ENCODE peak calls at places on chromosomes 11 and 22, in ten cellular contexts. F is PC-9; W is OCI-LY7; Y is cardiac muscle cell; A is astrocyte of the cerebellum; G is A549; L is breast epithelium; H is HFF-Myc; M is transverse colon; B is CD8-positive, alpha-beta T cell. T is an unnamed sample.
A peak's percentile ranks its signal among the peaks of the same experiment; 100 is the strongest.

GRCh38 chr11:116835042-116835772 is 2.2 kb downstream of the APOA1 start:
- DNase-seq in Y (no peak), L (no peak), B (no peak), G (no peak), M (no peak), A (no peak), F (no peak), W (peak; percentile 27), H (no peak), T (no peak)

GRCh38 chr11:6320411-6321207 is at the start of gene CAVIN3:
- DNase-seq in H (no peak), F (no peak), G (peak; percentile 51), B (no peak), W (no peak), A (peak; percentile 34), L (peak; percentile 69), M (peak; percentile 59), Y (peak; percentile 89), T (peak; percentile 91)

GRCh38 chr11:47858169-47858543 is 10.0 kb upstream of the NUP160 start:
- DNase-seq in Y (peak; percentile 59), F (no peak), W (no peak), H (peak; percentile 60), A (peak; percentile 18), G (peak; percentile 97), B (no peak), M (no peak), L (no peak), T (peak; percentile 64)

GRCh38 chr11:106012744-106013143 is 9.3 kb downstream of the MSANTD4 start:
- DNase-seq in Y (peak; percentile 76), W (no peak), M (no peak), H (peak; percentile 20), A (peak; percentile 62), B (no peak), L (no peak), F (no peak), G (no peak), T (peak; percentile 62)

GRCh38 chr11:34206598-34207300 is 101.3 kb downstream of the NAT10 start:
- DNase-seq in F (no peak), M (no peak), L (no peak), B (no peak), G (no peak), A (no peak), Y (no peak), H (no peak), W (no peak), T (no peak)

GRCh38 chr11:128727811-128728431 is 34.0 kb downstream of the FLI1 start:
- DNase-seq in W (no peak), Y (no peak), A (no peak), G (no peak), L (no peak), B (no peak), M (no peak), F (no peak), H (no peak), T (no peak)

GRCh38 chr11:87430821-87431220 is 393.1 kb downstream of the TMEM135 start:
- DNase-seq in A (no peak), Y (no peak), B (no peak), L (no peak), F (peak; percentile 21), W (no peak), G (no peak), H (no peak), M (no peak), T (no peak)

GRCh38 chr11:110812334-110812733 is 100.1 kb upstream of the ARHGAP20 start:
- DNase-seq in F (peak; percentile 4), M (no peak), Y (no peak), H (no peak), G (no peak), B (no peak), L (no peak), A (no peak), W (no peak), T (no peak)

GRCh38 chr22:28381427-28382167 is 298.0 kb downstream of the TTC28 start:
- DNase-seq in L (no peak), G (no peak), B (no peak), F (no peak), A (no peak), H (peak; percentile 32), M (no peak), W (no peak), Y (peak; percentile 11), T (peak; percentile 17)

GRCh38 chr11:72613977-72614376 is 60.2 kb downstream of the PDE2A start:
- DNase-seq in G (no peak), H (no peak), F (no peak), L (no peak), Y (no peak), W (peak; percentile 74), M (peak; percentile 34), B (no peak), A (no peak), T (no peak)

GRCh38 chr11:110173775-110174644 is 80.8 kb downstream of the ZC3H12C start:
- DNase-seq in F (no peak), W (peak; percentile 41), G (peak; percentile 75), A (no peak), L (no peak), M (peak; percentile 79), Y (peak; percentile 82), B (peak; percentile 41), H (peak; percentile 40), T (peak; percentile 82)

GRCh38 chr22:28899199-28899853 is 16.0 kb downstream of the ZNRF3 start:
- DNase-seq in L (peak; percentile 48), H (no peak), G (no peak), W (peak; percentile 18), B (peak; percentile 11), A (no peak), Y (no peak), M (no peak), F (no peak), T (no peak)

GRCh38 chr22:37929390-37929789 is 23.3 kb downstream of the MICALL1 start:
- DNase-seq in Y (no peak), M (no peak), H (no peak), B (no peak), A (no peak), W (no peak), G (no peak), F (no peak), L (no peak), T (no peak)

GRCh38 chr11:94020777-94021615 is at the start of gene HEPHL1:
- DNase-seq in H (peak; percentile 4), Y (no peak), A (no peak), B (no peak), W (no peak), L (peak; percentile 86), G (no peak), M (no peak), F (peak; percentile 68), T (no peak)

GRCh38 chr22:39994566-39995345 is at the start of gene FAM83F:
- DNase-seq in L (no peak), H (no peak), Y (peak; percentile 34), M (peak; percentile 74), G (no peak), F (no peak), W (no peak), A (no peak), B (no peak), T (no peak)

GRCh38 chr11:72217856-72218745 is 1.5 kb downstream of the FOLR2 start:
- DNase-seq in L (no peak), Y (no peak), F (no peak), W (no peak), G (no peak), M (no peak), H (no peak), B (no peak), A (no peak), T (no peak)

GRCh38 chr22:50260801-50261614 is 475 bp downstream of the MAPK12 start:
- DNase-seq in F (no peak), B (no peak), G (peak; percentile 72), W (peak; percentile 68), L (no peak), M (no peak), A (no peak), H (no peak), Y (peak; percentile 76), T (peak; percentile 71)
- H3K4me3 ChIP-seq in F (peak overlapping the region; percentile 62), B (no peak overlapping the region), G (peak overlapping the region; percentile 90), W (peak overlapping the region; percentile 83), L (peak overlapping the region; percentile 79), M (peak overlapping the region; percentile 4), A (peak overlapping the region; percentile 62), H (peak overlapping the region; percentile 62), Y (peak overlapping the region; percentile 50), T (peak overlapping the region; percentile 63)

DNA sequence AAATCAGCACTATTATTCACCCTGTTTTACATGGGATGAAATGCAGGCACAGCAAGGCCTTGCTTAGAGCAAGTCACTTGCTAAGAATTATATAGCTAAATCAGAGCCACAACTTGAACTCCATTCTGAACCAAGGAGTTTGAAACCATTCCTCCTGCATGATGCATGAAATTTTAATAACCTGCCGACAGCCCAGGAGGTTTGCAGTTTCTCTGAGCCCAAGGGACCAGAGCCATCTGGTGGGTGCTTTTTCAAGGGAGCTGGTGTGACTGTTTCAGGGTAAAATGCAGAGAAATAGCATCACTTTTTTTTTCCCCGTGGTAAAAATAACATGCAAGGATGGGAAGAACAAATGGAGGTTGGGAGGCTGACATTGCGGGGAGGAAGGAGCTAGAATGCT is 22.9 kb downstream of the NAV2 start:
- DNase-seq in F (no peak), L (no peak), G (no peak), A (no peak), Y (peak; percentile 30), B (no peak), W (no peak), H (no peak), M (no peak), T (peak; percentile 33)
- TF ChIP-seq CTCF in F (no peak), L (no peak), G (no peak), A (peak; percentile 33), Y (peak; percentile 23), B (no peak), W (no peak), H (peak; percentile 11), M (no peak), T (peak; percentile 15)

DNA sequence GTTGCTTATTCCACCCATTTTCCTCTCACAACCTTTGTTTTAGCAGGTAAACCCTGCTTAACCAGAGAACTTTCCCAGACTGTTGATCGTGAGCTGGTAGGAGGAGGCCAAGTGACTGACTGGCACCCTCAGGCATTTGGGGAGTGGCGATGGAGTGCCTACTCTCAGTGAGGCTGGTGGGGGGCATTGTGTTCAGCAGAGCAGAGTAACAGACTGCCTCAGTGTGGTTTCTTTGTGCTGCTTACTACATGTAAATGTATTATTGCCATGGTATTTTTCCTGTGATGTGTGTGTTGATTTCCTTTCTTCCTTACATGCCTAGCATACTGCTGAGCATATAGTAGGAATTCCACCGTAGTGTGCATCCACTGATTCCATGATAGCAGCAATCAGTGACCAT is 2.6 kb downstream of the MARK2 start:
- DNase-seq in H (no peak), B (no peak), G (no peak), L (no peak), A (no peak), Y (peak; percentile 28), F (peak; percentile 84), M (no peak), W (no peak), T (peak; percentile 38)
- H3K4me3 ChIP-seq in H (peak overlapping the region; percentile 71), B (peak overlapping the region; percentile 93), G (peak overlapping the region; percentile 75), L (peak overlapping the region; percentile 93), A (peak overlapping the region; percentile 91), Y (peak overlapping the region; percentile 55), F (peak overlapping the region; percentile 90), M (no peak overlapping the region), W (peak overlapping the region; percentile 97), T (peak overlapping the region; percentile 9)

DNA sequence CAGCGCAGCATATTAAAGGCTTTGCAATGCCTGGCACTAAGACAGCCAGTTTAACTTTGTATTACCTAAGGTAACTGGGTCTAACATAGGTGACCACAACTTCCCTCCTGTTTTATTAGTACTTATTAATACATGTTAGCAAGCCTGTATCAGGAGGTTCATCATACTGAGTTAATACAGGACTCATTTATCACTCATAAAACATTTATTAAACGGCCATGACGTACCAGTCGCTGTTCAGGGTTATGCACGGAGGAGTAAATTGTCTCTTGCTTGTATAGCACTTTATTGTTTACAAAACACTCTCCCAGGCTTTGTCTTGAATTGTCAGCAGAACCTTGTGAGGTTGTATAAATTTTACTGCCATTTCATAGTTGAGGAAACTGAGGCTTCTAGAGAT is 55.7 kb downstream of the TEAD1 start:
- DNase-seq in H (no peak), B (no peak), Y (no peak), M (no peak), W (no peak), A (no peak), L (no peak), F (no peak), G (no peak), T (no peak)
- TF ChIP-seq CTCF in H (no peak), B (no peak), Y (no peak), M (no peak), W (no peak), A (no peak), L (no peak), F (no peak), G (no peak), T (no peak)

T was measured in cardiac fibroblast.